ENCODE peak calls at places on chromosome 11, in four cellular contexts. V, T, R and X are unnamed samples.

GRCh38 chr11:59778122-59778521 is 22.9 kb downstream of the STX3 start:
- DNase-seq in V (peak; percentile 29), T (no peak), R (no peak), X (peak; percentile 40)

GRCh38 chr11:8098361-8098760 is 17.4 kb downstream of the TUB start:
- DNase-seq in V (no peak), T (no peak), R (no peak), X (no peak)

GRCh38 chr11:121485221-121485620 is 32.5 kb upstream of the SORL1-AS1 start:
- DNase-seq in V (no peak), T (no peak), R (no peak), X (no peak)

GRCh38 chr11:43797866-43798265 is 82.8 kb upstream of the ALKBH3 start:
- DNase-seq in V (no peak), T (no peak), R (no peak), X (no peak)

GRCh38 chr11:43708776-43709175 is 28.2 kb downstream of the HSD17B12 start:
- DNase-seq in V (no peak), T (no peak), R (no peak), X (no peak)

GRCh38 chr11:76073716-76074115 is 132.6 kb downstream of the WNT11 start:
- DNase-seq in V (no peak), T (no peak), R (no peak), X (no peak)

GRCh38 chr11:65767406-65767805 is 13.4 kb downstream of the AP5B1 start:
- DNase-seq in V (no peak), T (no peak), R (no peak), X (no peak)

GRCh38 chr11:9263840-9264380 is 1.2 kb downstream of the DENND5A start:
- DNase-seq in V (peak; percentile 43), T (no peak), R (no peak), X (no peak)

GRCh38 chr11:126547161-126547560 is 191.7 kb downstream of the ST3GAL4 start:
- DNase-seq in V (no peak), T (no peak), R (no peak), X (no peak)

GRCh38 chr11:11450744-11451362 is 97.8 kb upstream of the CSNK2A3 start:
- DNase-seq in V (no peak), T (no peak), R (no peak), X (no peak)

GRCh38 chr11:115462004-115462541 is 42.1 kb downstream of the CADM1 start:
- DNase-seq in V (no peak), T (no peak), R (no peak), X (no peak)

GRCh38 chr11:115961168-115962003 is 457.2 kb upstream of the CADM1 start:
- DNase-seq in V (no peak), T (no peak), R (no peak), X (no peak)

GRCh38 chr11:36467913-36468312 is 42.2 kb downstream of the TRAF6 start:
- DNase-seq in V (no peak), T (no peak), R (no peak), X (peak; percentile 20)

GRCh38 chr11:104163100-104164027 is 583 bp downstream of the PDGFD start:
- DNase-seq in V (no peak), T (peak; percentile 17), R (peak; percentile 50), X (no peak)

GRCh38 chr11:57647960-57648776 is 1.5 kb downstream of the YPEL4 start:
- DNase-seq in V (no peak), T (no peak), R (no peak), X (no peak)

GRCh38 chr11:129702410-129703390 is 112.9 kb upstream of the TMEM45B start:
- DNase-seq in V (no peak), T (no peak), R (no peak), X (no peak)

GRCh38 chr11:72752088-72752914 is at the start of gene ARAP1:
- DNase-seq in V (peak; percentile 68), T (peak; percentile 77), R (peak; percentile 65), X (peak; percentile 46)

GRCh38 chr11:134973801-134974200 is 561.8 kb upstream of the B3GAT1 start:
- DNase-seq in V (no peak), T (no peak), R (no peak), X (no peak)

GRCh38 chr11:54979375-54979774 is 272.7 kb downstream of the OR4A5 start:
- DNase-seq in V (no peak), T (no peak), R (no peak), X (no peak)
- H3K9me3 ChIP-seq in V (peaks cover 100% of the 10 kb centered on the region), T (peaks cover 8% of the 10 kb centered on the region), R (peaks cover 99% of the 10 kb centered on the region), X (no peaks in the 10 kb centered on the region)

DNA sequence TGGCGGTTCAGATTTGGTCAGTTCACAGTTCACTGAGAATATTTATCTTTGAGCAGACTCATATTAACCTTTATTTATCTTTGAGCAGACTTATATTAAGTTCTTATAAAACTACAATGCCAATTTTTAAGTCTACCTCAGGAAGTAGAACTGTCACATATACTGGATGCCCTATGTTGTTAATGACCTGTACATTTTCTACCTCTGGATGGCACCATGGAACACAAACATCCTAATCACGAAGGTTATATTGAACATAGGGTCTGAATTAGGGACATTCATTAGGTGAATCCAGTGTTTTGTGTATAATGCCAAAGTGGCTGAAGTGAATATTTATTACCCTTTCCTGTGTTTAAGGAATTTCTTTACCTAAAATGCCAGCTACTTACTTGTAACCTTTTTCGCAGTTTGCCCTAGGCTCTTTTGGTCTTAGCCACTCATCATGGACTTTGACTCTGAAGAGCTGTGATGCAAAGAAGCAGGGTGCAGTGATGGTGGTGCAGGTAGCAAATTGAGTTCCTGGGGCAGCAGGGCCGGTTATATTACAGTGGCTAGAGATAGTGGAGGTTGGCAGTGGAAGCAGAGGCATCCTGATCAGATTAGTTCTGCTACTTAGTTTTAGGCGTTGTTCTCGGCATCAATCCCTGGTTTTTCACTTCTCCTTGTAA is 71.8 kb downstream of the STIM1 start:
- DNase-seq in V (no peak), T (no peak), R (no peak), X (no peak)
- TF ChIP-seq CTCF in V (peak; percentile 15), T (no peak), R (no peak), X (no peak)

GRCh38 chr11:62601114-62601363 is 626 bp downstream of the MTA2 start:
- DNase-seq in V (no peak), T (peak; percentile 63), R (no peak), X (no peak)

GRCh38 chr11:62603072-62603408 is 1.4 kb upstream of the MTA2 start:
- DNase-seq in V (no peak), T (no peak), R (no peak), X (no peak)

GRCh38 chr11:62600367-62601113 is 1.1 kb downstream of the MTA2 start:
- DNase-seq in V (no peak), T (no peak), R (no peak), X (no peak)

GRCh38 chr11:62602141-62603071 is 741 bp upstream of the MTA2 start:
- DNase-seq in V (no peak), T (peak; percentile 67), R (peak; percentile 72), X (peak; percentile 65)

GRCh38 chr11:62601364-62602140 is at the start of gene MTA2:
- DNase-seq in V (peak; percentile 94), T (peak; percentile 99), R (peak; percentile 99), X (peak; percentile 97)
- TF ChIP-seq POLR2A in V (no peak), T (no peak), R (peak; percentile 36), X (peak; percentile 43)

GRCh38 chr11:63503492-63503891 is 2.4 kb upstream of the LGALS12 start:
- DNase-seq in V (no peak), T (no peak), R (no peak), X (no peak)
- H3K9me3 ChIP-seq in V (peaks cover 11% of the 10 kb centered on the region), T (peaks cover 7% of the 10 kb centered on the region), R (peaks cover 11% of the 10 kb centered on the region), X (no peaks in the 10 kb centered on the region)

GRCh38 chr11:117096140-117096972 is 1.9 kb downstream of the SIK3 start:
- DNase-seq in V (peak; percentile 78), T (no peak), R (no peak), X (no peak)
- TF ChIP-seq CTCF in V (peak; percentile 87), T (no peak), R (no peak), X (no peak)

DNA sequence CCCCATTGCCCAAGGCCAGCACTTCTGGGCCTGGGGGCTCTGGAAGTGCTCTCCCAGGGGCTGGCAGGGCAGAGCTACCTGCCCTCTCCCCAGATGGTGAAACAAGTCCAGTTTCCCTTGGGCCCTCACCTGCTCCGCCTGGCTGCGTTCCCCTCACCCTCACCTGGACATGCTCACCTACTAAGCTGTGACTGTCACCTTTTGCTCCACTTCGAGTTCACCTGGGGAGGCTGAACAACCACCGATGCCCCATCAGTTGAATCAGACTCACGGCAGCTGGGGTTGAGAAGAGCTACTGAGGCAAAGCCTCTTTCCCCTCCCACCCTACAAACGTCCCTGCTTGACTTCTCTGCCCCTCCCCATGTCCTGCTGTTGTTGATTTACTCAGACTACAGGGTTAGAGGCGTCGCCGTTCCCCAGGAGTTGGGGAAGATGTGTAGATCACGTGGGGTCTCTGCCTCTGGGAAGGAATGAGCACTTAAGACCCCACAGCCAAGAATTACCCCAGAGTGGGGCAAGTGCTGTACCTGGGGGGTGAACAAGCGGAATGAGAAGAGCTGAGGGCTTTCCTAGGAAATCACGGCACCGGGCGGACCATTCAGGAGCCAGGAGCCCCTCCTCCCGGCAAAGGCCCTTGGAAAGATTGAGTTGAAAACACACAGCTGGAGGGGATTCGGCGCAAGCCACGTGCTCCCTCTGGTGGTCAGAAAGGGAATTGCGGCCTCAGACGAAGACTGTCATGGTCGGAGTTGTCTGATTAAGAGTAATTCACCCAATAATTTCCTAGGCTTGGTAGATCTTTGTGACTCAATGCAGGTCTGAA is 7.1 kb downstream of the FXYD2 start:
- DNase-seq in V (peak; percentile 49), T (peak; percentile 91), R (peak; percentile 83), X (peak; percentile 62)
- TF ChIP-seq POLR2A in V (no peak), T (no peak), R (no peak), X (no peak)

GRCh38 chr11:70595452-70595851 is 197.1 kb downstream of the CTTN start:
- DNase-seq in V (no peak), T (no peak), R (no peak), X (no peak)
- H3K9me3 ChIP-seq in V (no peaks in the 10 kb centered on the region), T (no peaks in the 10 kb centered on the region), R (no peaks in the 10 kb centered on the region), X (no peaks in the 10 kb centered on the region)